ENCODE peak calls at places on chromosomes 1 and 21, in nine cellular contexts. F, C, Z, O, W, V, E, Y and T are unnamed samples.

GRCh38 chr1:30109853-30110252 is 613.5 kb downstream of the MATN1 start:
- DNase-seq in V (no peak), O (no peak), C (no peak), E (no peak), W (no peak), Z (peak; percentile 56), Y (peak; percentile 27), F (no peak), T (peak; percentile 26)

GRCh38 chr21:44958471-44959191 is 18.8 kb downstream of the SLX9 start:
- DNase-seq in W (no peak), Z (peak; percentile 95), C (no peak), E (no peak), O (no peak), F (no peak), Y (peak; percentile 75), V (no peak), T (peak; percentile 79)

GRCh38 chr1:40350391-40350790 is 23.1 kb upstream of the SMAP2 start:
- DNase-seq in C (no peak), F (no peak), Z (no peak), E (no peak), O (no peak), V (no peak), Y (no peak), W (no peak), T (no peak)

GRCh38 chr21:26140185-26140584 is 30.4 kb downstream of the APP start:
- DNase-seq in O (no peak), Z (no peak), Y (peak; percentile 98), C (no peak), F (no peak), W (no peak), E (no peak), V (no peak), T (peak; percentile 72)

GRCh38 chr1:188669715-188670114 is 1807.9 kb downstream of the BRINP3 start:
- DNase-seq in O (no peak), W (no peak), V (no peak), C (peak; percentile 80), E (no peak), Y (peak; percentile 16), Z (no peak), F (peak; percentile 29), T (peak; percentile 27)

GRCh38 chr21:34834307-34834706 is 165.5 kb downstream of the CLIC6 start:
- DNase-seq in W (no peak), O (no peak), F (no peak), V (no peak), C (no peak), Y (no peak), Z (no peak), E (no peak), T (no peak)

GRCh38 chr1:248822148-248823032 is 3.3 kb downstream of the SH3BP5L start:
- DNase-seq in Z (no peak), F (no peak), C (no peak), W (no peak), Y (no peak), V (no peak), O (no peak), E (no peak), T (no peak)

GRCh38 chr1:176854134-176854533 is 310.4 kb downstream of the ASTN1 start:
- DNase-seq in C (no peak), Y (no peak), W (no peak), V (no peak), O (no peak), F (no peak), Z (no peak), E (no peak), T (no peak)

GRCh38 chr1:76075877-76076276 is 1.3 kb downstream of the ST6GALNAC3 start:
- DNase-seq in E (no peak), W (no peak), O (no peak), Y (no peak), Z (no peak), V (no peak), C (no peak), F (no peak), T (no peak)

GRCh38 chr1:205612556-205612955 is 19.3 kb downstream of the ELK4 start:
- DNase-seq in W (no peak), V (no peak), Y (no peak), E (no peak), O (no peak), C (no peak), F (no peak), Z (no peak), T (no peak)

GRCh38 chr1:78760858-78761257 is 111.2 kb downstream of the IFI44 start:
- DNase-seq in O (no peak), E (no peak), V (no peak), C (no peak), F (no peak), Y (no peak), Z (no peak), W (no peak), T (no peak)

GRCh38 chr1:63615809-63616420 is 22.7 kb downstream of the PGM1 start:
- DNase-seq in Y (peak; percentile 49), W (peak; percentile 50), E (peak; percentile 39), V (peak; percentile 20), Z (no peak), O (peak; percentile 29), C (peak; percentile 50), F (peak; percentile 76), T (peak; percentile 61)

GRCh38 chr1:181002582-181003172 is 20.0 kb downstream of the STX6 start:
- DNase-seq in C (no peak), F (no peak), O (no peak), W (no peak), Z (no peak), Y (no peak), E (no peak), V (no peak), T (no peak)

GRCh38 chr1:204079608-204079999 is 6.7 kb downstream of the SOX13 start:
- DNase-seq in F (no peak), Y (no peak), C (no peak), O (no peak), W (no peak), Z (no peak), V (no peak), E (no peak), T (no peak)

GRCh38 chr1:59243978-59244377 is 52.9 kb upstream of the FGGY start:
- DNase-seq in F (no peak), Z (no peak), V (no peak), C (no peak), E (no peak), Y (no peak), O (no peak), W (no peak), T (no peak)

GRCh38 chr1:43878440-43878839 is 55.2 kb upstream of the ARTN start:
- DNase-seq in V (no peak), Z (no peak), O (no peak), E (no peak), C (no peak), Y (no peak), W (no peak), F (no peak), T (no peak)

GRCh38 chr1:152926091-152926490 is 17.7 kb downstream of the IVL start:
- DNase-seq in Y (peak; percentile 54), W (no peak), F (no peak), C (no peak), V (no peak), O (no peak), Z (no peak), E (no peak), T (peak; percentile 5)

GRCh38 chr1:219812086-219812485 is 116.3 kb downstream of the SLC30A10 start:
- DNase-seq in Z (no peak), Y (no peak), V (no peak), E (no peak), C (no peak), F (no peak), W (no peak), O (no peak), T (no peak)

GRCh38 chr1:46816930-46817329 is 18.1 kb downstream of the CYP4B1 start:
- DNase-seq in Y (no peak), C (no peak), Z (no peak), F (no peak), W (no peak), E (no peak), V (no peak), O (no peak), T (no peak)

GRCh38 chr1:193183019-193183643 is 3.3 kb downstream of the B3GALT2 start:
- DNase-seq in C (peak; percentile 65), Y (peak; percentile 31), Z (no peak), W (no peak), F (peak; percentile 48), V (no peak), E (no peak), O (no peak), T (peak; percentile 50)

GRCh38 chr1:152870831-152871730 is 7.0 kb upstream of the SMCP start:
- DNase-seq in W (no peak), F (no peak), V (no peak), E (no peak), Y (peak; percentile 20), C (no peak), Z (no peak), O (no peak), T (no peak)

GRCh38 chr1:15941899-15942660 is 33.8 kb downstream of the ZBTB17 start:
- DNase-seq in W (no peak), Y (no peak), O (no peak), F (no peak), Z (no peak), C (no peak), V (no peak), E (no peak), T (no peak)

GRCh38 chr1:213571419-213571818 is 416.4 kb upstream of the PROX1 start:
- DNase-seq in F (no peak), Z (no peak), O (no peak), E (no peak), C (no peak), W (no peak), Y (no peak), V (no peak), T (no peak)

GRCh38 chr1:109253803-109254620 is 4.7 kb downstream of the CELSR2 start:
- DNase-seq in E (no peak), O (no peak), F (no peak), Z (no peak), C (no peak), W (no peak), Y (no peak), V (no peak), T (no peak)

GRCh38 chr1:214361636-214362035 is 80.7 kb downstream of the SMYD2 start:
- DNase-seq in F (no peak), C (no peak), Y (no peak), W (no peak), O (no peak), V (no peak), Z (no peak), E (no peak), T (no peak)

GRCh38 chr1:10272274-10272673 is 61.9 kb downstream of the KIF1B start:
- DNase-seq in F (no peak), E (no peak), O (no peak), C (no peak), Z (no peak), V (no peak), Y (no peak), W (no peak), T (no peak)